ENCODE peak calls at places on chromosomes 2 and 18, in six cellular contexts. J, U, H, G, M and P are unnamed samples.

GRCh38 chr2:226777611-226778010 is 22.0 kb downstream of the IRS1 start:
- DNase-seq in H (no peak), G (no peak), U (no peak), M (no peak), J (no peak), P (no peak)

GRCh38 chr2:205216092-205216491 is 466.2 kb upstream of the NRP2 start:
- DNase-seq in U (no peak), H (no peak), M (no peak), G (no peak), J (no peak), P (no peak)

GRCh38 chr2:200786826-200787225 is 24.9 kb upstream of the BZW1 start:
- DNase-seq in J (no peak), U (no peak), G (peak), H (peak), M (peak), P (no peak)

GRCh38 chr2:192151848-192152247 is 42.9 kb downstream of the TMEFF2 start:
- DNase-seq in H (peak), J (peak), U (no peak), G (peak), M (peak), P (no peak)

GRCh38 chr18:59777636-59778035 is 80.4 kb upstream of the CCBE1 start:
- DNase-seq in H (no peak), G (no peak), M (no peak), J (no peak), U (no peak), P (no peak)

GRCh38 chr2:162242586-162243304 is 500 bp downstream of the FAP start:
- DNase-seq in M (no peak), H (peak), U (no peak), G (peak), J (no peak), P (no peak)

GRCh38 chr18:4203525-4203924 is 251.6 kb downstream of the DLGAP1 start:
- DNase-seq in J (no peak), M (no peak), G (no peak), U (no peak), H (no peak), P (no peak)

GRCh38 chr2:210072922-210073509 is 70.6 kb downstream of the RPE start:
- DNase-seq in G (peak), M (peak), U (no peak), H (peak), J (peak), P (no peak)

GRCh38 chr2:68746408-68746807 is 11.8 kb downstream of the ARHGAP25 start:
- DNase-seq in G (no peak), H (no peak), U (peak), J (no peak), M (no peak), P (no peak)

GRCh38 chr2:60480089-60480773 is 73.2 kb downstream of the BCL11A start:
- DNase-seq in J (no peak), U (no peak), H (no peak), M (no peak), G (peak), P (no peak)